ENCODE peak calls at places on chromosomes 12 and 14, in eight cellular contexts. Z is neural progenitor cell; A is GM23338; T is mesendoderm; D is naive thymus-derived CD4-positive, alpha-beta T cell; V is heart left ventricle; R is A673; M is MM.1S. K is an unnamed sample.
A peak's percentile ranks its signal among the peaks of the same experiment; 100 is the strongest.

GRCh38 chr14:73771848-73772705 is 57.9 kb upstream of the PNMA1 start:
- DNase-seq in A (peak; percentile 79), R (no peak), D (peak; percentile 65), T (peak; percentile 97), V (peak; percentile 60), Z (peak; percentile 44), M (peak; percentile 79), K (peak; percentile 93)

GRCh38 chr14:90382491-90383125 is 14.2 kb upstream of the CALM1 start:
- DNase-seq in Z (peak; percentile 78), T (peak; percentile 83), A (peak; percentile 76), R (peak; percentile 85), D (peak; percentile 73), M (peak; percentile 39), V (peak; percentile 75), K (peak; percentile 66)

GRCh38 chr12:57761391-57761998 is 5.4 kb downstream of the CYP27B1 start:
- DNase-seq in D (no peak), A (no peak), T (no peak), V (no peak), R (no peak), Z (no peak), M (no peak), K (no peak)

GRCh38 chr12:71109834-71110233 is 48.0 kb downstream of the TSPAN8 start:
- DNase-seq in A (no peak), D (no peak), M (no peak), V (no peak), R (no peak), T (no peak), Z (no peak), K (no peak)

GRCh38 chr14:49950275-49951250 is 57.7 kb downstream of the ARF6 start:
- DNase-seq in V (no peak), R (peak; percentile 71), D (no peak), Z (no peak), T (no peak), A (no peak), M (no peak), K (peak; percentile 95)

GRCh38 chr14:68549057-68549421 is 243.8 kb downstream of the ZFP36L1 start:
- DNase-seq in R (no peak), T (no peak), Z (no peak), V (no peak), A (peak; percentile 11), M (no peak), D (no peak), K (no peak)

GRCh38 chr14:76763362-76764041 is 2.2 kb downstream of the VASH1 start:
- DNase-seq in T (no peak), V (no peak), A (no peak), R (no peak), Z (no peak), D (no peak), M (no peak), K (no peak)

GRCh38 chr12:4441355-4442330 is 4.0 kb downstream of the FGF6 start:
- DNase-seq in R (peak; percentile 95), V (no peak), Z (peak; percentile 62), M (no peak), T (peak; percentile 97), D (no peak), A (peak; percentile 74), K (no peak)

GRCh38 chr12:127649951-127650350 is 617.0 kb upstream of the TMEM132C start:
- DNase-seq in V (no peak), A (no peak), D (no peak), R (no peak), M (no peak), T (no peak), Z (no peak), K (no peak)

GRCh38 chr12:69027411-69027811 is 94.4 kb upstream of the CPM start:
- DNase-seq in Z (no peak), R (no peak), A (no peak), D (no peak), V (no peak), M (no peak), T (no peak), K (no peak)

GRCh38 chr12:82524636-82525035 is 162.1 kb upstream of the TMTC2 start:
- DNase-seq in M (no peak), T (no peak), R (no peak), Z (no peak), V (no peak), A (no peak), D (no peak), K (no peak)

GRCh38 chr14:75522224-75522764 is at the start of gene BATF:
- DNase-seq in T (no peak), A (no peak), D (peak; percentile 81), M (peak; percentile 59), Z (no peak), V (no peak), R (no peak), K (peak; percentile 61)

GRCh38 chr14:77593501-77593911 is 22.9 kb downstream of the SPTLC2 start:
- DNase-seq in R (peak; percentile 59), Z (no peak), A (no peak), D (peak; percentile 69), M (no peak), T (no peak), V (no peak), K (peak; percentile 52)

GRCh38 chr12:86565038-86565437 is 308.8 kb upstream of the MGAT4C start:
- DNase-seq in M (no peak), R (no peak), A (no peak), V (no peak), D (no peak), Z (no peak), T (no peak), K (no peak)

GRCh38 chr14:22597771-22598098 is 365 bp upstream of the ABHD4 start:
- DNase-seq in V (no peak), M (no peak), T (no peak), R (no peak), A (no peak), D (peak; percentile 10), Z (no peak), K (peak; percentile 18)

GRCh38 chr12:47247418-47247817 is 167.7 kb upstream of the AMIGO2 start:
- DNase-seq in Z (no peak), A (no peak), D (no peak), V (no peak), M (no peak), T (no peak), R (no peak), K (peak; percentile 6)

GRCh38 chr14:79279645-79280399 is 931.5 kb downstream of the DIO2 start:
- DNase-seq in M (no peak), Z (peak; percentile 41), A (peak; percentile 27), T (peak; percentile 43), V (no peak), R (no peak), D (no peak), K (peak; percentile 20)

GRCh38 chr14:98136019-98136418 is 1136.0 kb downstream of the BCL11B start:
- DNase-seq in Z (no peak), R (no peak), M (no peak), D (peak; percentile 54), V (no peak), T (no peak), A (no peak), K (no peak)

GRCh38 chr12:40439771-40440492 is 215.1 kb downstream of the LRRK2 start:
- DNase-seq in Z (no peak), R (no peak), T (no peak), M (no peak), D (no peak), V (no peak), A (no peak), K (no peak)

DNA sequence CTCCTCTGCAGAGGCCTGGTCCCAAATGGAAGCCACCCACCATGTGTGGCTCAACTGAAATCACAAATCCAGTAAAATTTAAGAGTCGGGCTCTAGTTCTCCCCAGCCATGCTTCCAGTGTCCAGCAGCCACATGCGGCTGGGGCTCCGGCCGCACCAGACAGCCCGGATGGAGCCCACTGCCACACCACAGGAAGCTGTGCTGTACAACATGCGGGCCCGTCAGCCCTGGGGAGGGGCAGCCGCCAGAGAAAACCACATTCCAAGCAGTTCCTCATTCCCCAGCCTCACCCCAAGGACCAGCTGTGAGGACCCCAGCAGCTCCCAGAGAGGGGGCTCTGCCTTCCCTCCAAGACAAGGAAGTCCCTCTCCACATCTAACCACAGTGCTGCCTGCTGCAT is 135.0 kb downstream of the NCOR2 start:
- DNase-seq in A (no peak), R (no peak), T (no peak), Z (no peak), D (no peak), V (peak; percentile 69), M (no peak), K (no peak)
- H3K36me3 ChIP-seq in A (no peaks in the 10 kb centered on the region), R (peaks cover 33% of the 10 kb centered on the region), T (peaks cover 4% of the 10 kb centered on the region), Z (no peaks in the 10 kb centered on the region), D (peaks cover 65% of the 10 kb centered on the region), V (no peaks in the 10 kb centered on the region), M (no peaks in the 10 kb centered on the region), K (peaks cover 2% of the 10 kb centered on the region)

GRCh38 chr12:52082026-52082667 is 2.6 kb downstream of the SMIM41 start:
- DNase-seq in T (no peak), D (no peak), M (no peak), R (no peak), V (peak; percentile 77), A (peak; percentile 43), Z (peak; percentile 32), K (no peak)
- H3K27ac ChIP-seq in T (no peak overlapping the region), D (no peak overlapping the region), M (no peak overlapping the region), R (peak overlapping the region; percentile 30), V (peak overlapping the region; percentile 72), A (no peak overlapping the region), Z (no peak overlapping the region), K (no peak overlapping the region)

DNA sequence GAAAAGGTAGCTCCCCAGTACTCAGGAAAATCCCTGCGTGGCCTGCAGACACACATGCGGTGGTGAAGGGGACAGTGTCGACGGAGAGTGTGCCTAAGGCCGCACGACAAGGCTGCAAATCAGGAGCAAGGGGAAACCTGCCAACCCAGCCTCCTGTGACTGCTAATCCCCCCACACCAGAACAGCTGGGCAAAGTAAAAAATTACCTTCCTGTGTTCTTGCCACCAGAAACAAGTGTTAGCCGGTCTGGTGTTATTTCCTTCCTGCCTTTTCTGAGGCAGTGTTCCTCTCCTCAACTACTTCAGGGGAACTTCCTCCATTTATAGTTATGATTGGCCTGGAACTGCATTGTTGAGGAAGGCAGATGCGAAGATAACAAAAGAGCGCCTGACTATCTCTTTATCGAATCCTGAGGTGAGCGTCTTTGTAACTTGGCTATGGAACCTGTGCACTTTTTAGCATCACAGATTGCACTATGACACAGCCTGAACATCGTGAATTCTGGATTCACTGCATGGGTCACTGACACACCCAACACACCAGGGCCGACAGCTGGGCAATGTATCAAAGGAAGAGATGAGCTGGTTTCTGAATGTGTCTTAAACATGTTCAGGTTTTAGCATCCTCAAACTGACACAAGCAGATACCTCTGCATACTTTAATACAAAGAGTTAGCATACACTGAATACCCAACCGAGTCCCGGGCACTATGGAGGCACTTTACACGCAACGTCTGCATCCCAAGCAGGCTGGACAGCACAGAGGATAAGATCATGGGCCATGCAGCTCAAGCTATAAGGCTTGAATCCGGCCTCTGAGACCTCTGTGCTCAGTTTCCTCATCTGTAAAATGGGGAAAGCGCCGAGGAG is 28.9 kb downstream of the SLC15A4 start:
- DNase-seq in R (no peak), T (no peak), V (no peak), D (no peak), Z (no peak), A (no peak), M (no peak), K (no peak)
- H3K36me3 ChIP-seq in R (peaks cover 56% of the 10 kb centered on the region), T (peaks cover 25% of the 10 kb centered on the region), V (peaks cover 11% of the 10 kb centered on the region), D (peaks cover 46% of the 10 kb centered on the region), Z (no peaks in the 10 kb centered on the region), A (peaks cover 4% of the 10 kb centered on the region), M (no peaks in the 10 kb centered on the region), K (peaks cover 12% of the 10 kb centered on the region)

GRCh38 chr14:89164168-89165074 is 252.6 kb downstream of the FOXN3 start:
- DNase-seq in D (no peak), M (no peak), Z (no peak), R (no peak), A (no peak), T (no peak), V (no peak), K (no peak)
- H3K27ac ChIP-seq in D (no peak overlapping the region), M (peak overlapping the region; percentile 81), Z (no peak overlapping the region), R (no peak overlapping the region), A (no peak overlapping the region), T (no peak overlapping the region), V (peak overlapping the region; percentile 23), K (peak overlapping the region; percentile 72)

K was measured in small intestine.